ENCODE peak calls at places on chromosomes 3 and 15, in five cellular contexts. F, Q, J, S and V are unnamed samples.

GRCh38 chr15:92294759-92295158 is 98.9 kb upstream of the ST8SIA2 start:
- DNase-seq in Q (no peak), F (no peak), J (no peak), S (no peak), V (no peak)

GRCh38 chr15:89912674-89913396 is at the start of gene ARPIN:
- DNase-seq in Q (peak; percentile 35), F (no peak), J (peak; percentile 66), S (peak; percentile 49), V (peak; percentile 56)

GRCh38 chr3:113186566-113186965 is 24.8 kb upstream of the BOC start:
- DNase-seq in F (no peak), S (no peak), Q (no peak), J (no peak), V (no peak)

GRCh38 chr3:32467333-32468070 is 35.1 kb downstream of the CMTM6 start:
- DNase-seq in S (peak; percentile 73), Q (peak; percentile 78), J (peak; percentile 59), F (peak; percentile 96), V (peak; percentile 57)

GRCh38 chr3:197327701-197328100 is 29.3 kb upstream of the DLG1 start:
- DNase-seq in F (no peak), J (no peak), Q (peak; percentile 93), S (no peak), V (peak; percentile 44)

GRCh38 chr15:45670061-45670460 is 35.2 kb downstream of the SQOR start:
- DNase-seq in F (no peak), Q (no peak), S (no peak), J (no peak), V (peak; percentile 72)

GRCh38 chr15:22952826-22953579 is 27.2 kb downstream of the CYFIP1 start:
- DNase-seq in J (no peak), F (peak; percentile 59), Q (no peak), S (no peak), V (no peak)

GRCh38 chr3:111681705-111682426 is 86.7 kb upstream of the ZBED2 start:
- DNase-seq in Q (no peak), F (no peak), J (no peak), S (no peak), V (no peak)

GRCh38 chr3:186705882-186706780 is 11.0 kb upstream of the KNG1 start:
- DNase-seq in F (no peak), Q (no peak), J (no peak), S (no peak), V (no peak)

GRCh38 chr15:91891788-91892187 is 38.3 kb downstream of the SLCO3A1 start:
- DNase-seq in Q (no peak), S (no peak), J (no peak), F (no peak), V (no peak)

GRCh38 chr3:161310649-161311423 is 60.5 kb downstream of the SPTSSB start:
- DNase-seq in S (no peak), J (no peak), F (no peak), Q (no peak), V (no peak)

GRCh38 chr15:63749330-63749942 is 84.3 kb downstream of the HERC1 start:
- DNase-seq in Q (no peak), J (no peak), S (no peak), F (no peak), V (peak; percentile 9)

GRCh38 chr3:54357307-54357706 is 235.0 kb downstream of the CACNA2D3 start:
- DNase-seq in Q (no peak), J (no peak), S (no peak), F (no peak), V (no peak)

GRCh38 chr3:27483117-27484001 is 825 bp downstream of the SLC4A7 start:
- DNase-seq in J (peak; percentile 44), S (peak; percentile 49), F (peak; percentile 90), Q (peak; percentile 85), V (peak; percentile 84)

GRCh38 chr3:195544634-195545033 is 1.5 kb upstream of the PPP1R2 start:
- DNase-seq in J (peak; percentile 86), F (peak; percentile 71), S (no peak), Q (no peak), V (no peak)

GRCh38 chr3:184314700-184315505 is 497 bp downstream of the EIF4G1 start:
- DNase-seq in S (peak; percentile 85), F (peak; percentile 94), J (peak; percentile 89), Q (peak; percentile 83), V (peak; percentile 83)

GRCh38 chr3:2096196-2096595 is 2.5 kb upstream of the CNTN4 start:
- DNase-seq in Q (no peak), S (no peak), J (no peak), F (no peak), V (no peak)

GRCh38 chr3:135633078-135633477 is 332.4 kb upstream of the PPP2R3A start:
- DNase-seq in F (no peak), Q (no peak), S (no peak), J (no peak), V (no peak)

GRCh38 chr15:101052031-101052620 is 133.0 kb downstream of the LRRK1 start:
- DNase-seq in Q (no peak), S (no peak), F (no peak), J (no peak), V (no peak)

GRCh38 chr3:48558446-48559134 is 2.0 kb upstream of the PFKFB4 start:
- DNase-seq in J (peak; percentile 41), F (peak; percentile 85), Q (no peak), S (peak; percentile 52), V (no peak)

GRCh38 chr3:119314821-119315220 is 20.6 kb downstream of the ARHGAP31 start:
- DNase-seq in S (no peak), F (no peak), J (no peak), Q (no peak), V (no peak)

GRCh38 chr3:34364345-34364744 is 565.9 kb downstream of the PDCD6IP start:
- DNase-seq in F (no peak), J (no peak), Q (peak; percentile 1), S (no peak), V (no peak)

GRCh38 chr3:98961161-98962155 is 60.0 kb upstream of the DCBLD2 start:
- DNase-seq in F (no peak), Q (peak; percentile 88), J (no peak), S (no peak), V (peak; percentile 80)

GRCh38 chr3:13021141-13021933 is 51.9 kb downstream of the IQSEC1 start:
- DNase-seq in J (no peak), S (peak; percentile 32), Q (no peak), F (peak; percentile 85), V (no peak)
- H3K4me3 ChIP-seq in J (peak overlapping the region; percentile 46), S (peak overlapping the region; percentile 61), Q (no peak overlapping the region), F (peak overlapping the region; percentile 41), V (no peak overlapping the region)

GRCh38 chr3:79019924-79020173 is 747.9 kb downstream of the ROBO1 start:
- DNase-seq in Q (no peak), F (no peak), S (no peak), J (no peak), V (no peak)

GRCh38 chr3:79019137-79019923 is 748.5 kb downstream of the ROBO1 start:
- DNase-seq in Q (peak; percentile 97), S (peak; percentile 82), F (peak; percentile 80), J (peak; percentile 77), V (peak; percentile 85)

GRCh38 chr3:79015854-79016253 is 751.9 kb downstream of the ROBO1 start:
- DNase-seq in S (no peak), F (no peak), J (no peak), Q (no peak), V (no peak)

GRCh38 chr3:79016587-79017380 is 751.0 kb downstream of the ROBO1 start:
- DNase-seq in F (no peak), S (no peak), Q (peak; percentile 41), J (no peak), V (no peak)

GRCh38 chr3:79018671-79019136 is 749.1 kb downstream of the ROBO1 start:
- DNase-seq in F (peak; percentile 78), S (peak; percentile 60), Q (peak; percentile 83), J (peak; percentile 38), V (peak; percentile 56)
- TF ChIP-seq CTCF in F (no peak), S (no peak), Q (peak; percentile 24), J (no peak), V (no peak)

GRCh38 chr3:64922213-64922612 is 234.4 kb upstream of the ADAMTS9 start:
- DNase-seq in F (no peak), S (no peak), J (no peak), Q (no peak), V (no peak)
- H3K4me3 ChIP-seq in F (no peak overlapping the region), S (no peak overlapping the region), J (no peak overlapping the region), Q (no peak overlapping the region), V (no peak overlapping the region)

GRCh38 chr15:74817370-74817737 is 4.7 kb downstream of the LMAN1L start:
- DNase-seq in F (no peak), Q (peak; percentile 24), S (peak; percentile 69), J (peak; percentile 41), V (peak; percentile 8)
- TF ChIP-seq CTCF in F (no peak), Q (peak; percentile 43), S (no peak), J (peak; percentile 17), V (peak; percentile 8)

GRCh38 chr3:107384907-107385306 is 7.7 kb downstream of the CCDC54 start:
- DNase-seq in Q (no peak), J (no peak), F (no peak), S (no peak), V (no peak)
- H3K4me3 ChIP-seq in Q (no peak overlapping the region), J (no peak overlapping the region), F (no peak overlapping the region), S (no peak overlapping the region), V (no peak overlapping the region)

DNA sequence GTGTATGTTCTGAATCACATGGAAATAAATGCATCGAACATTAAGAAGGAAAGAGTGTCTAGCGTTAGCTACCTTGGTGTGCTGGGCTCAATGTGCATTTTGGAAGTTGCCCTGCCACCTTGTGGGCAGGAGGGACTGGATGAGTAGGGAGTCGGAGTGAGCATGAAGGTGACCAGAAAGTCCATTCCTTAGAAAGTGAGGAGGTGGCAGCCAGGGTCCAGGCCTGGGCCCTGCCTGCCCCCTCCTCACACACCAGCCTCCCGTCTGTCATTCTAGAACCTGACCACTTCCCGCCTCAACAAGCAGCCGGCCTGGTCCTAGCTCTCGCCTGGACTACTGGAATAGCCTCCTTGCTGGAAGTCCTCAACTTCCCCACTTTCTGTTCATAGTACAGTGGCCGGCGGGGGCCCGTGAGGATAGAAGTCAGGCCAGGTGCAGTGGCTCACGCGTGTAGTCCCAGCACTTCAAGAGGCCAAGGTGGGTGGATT is 10.2 kb upstream of the GATA2 start:
- DNase-seq in J (no peak), S (no peak), F (peak; percentile 53), Q (peak; percentile 17), V (no peak)
- TF ChIP-seq CTCF in J (no peak), S (peak; percentile 29), F (no peak), Q (peak; percentile 39), V (peak; percentile 25)

GRCh38 chr3:141370065-141370533 is 1.8 kb downstream of the ZBTB38 start:
- DNase-seq in S (peak; percentile 21), F (no peak), Q (peak; percentile 98), J (peak; percentile 71), V (peak; percentile 97)
- H3K4me3 ChIP-seq in S (no peak overlapping the region), F (no peak overlapping the region), Q (no peak overlapping the region), J (peak overlapping the region; percentile 50), V (peak overlapping the region; percentile 46)